ENCODE peak calls at places on chromosomes 13 and 19, in nine cellular contexts. B is psoas muscle, G is colonic mucosa, Z is thyroid gland, F is A549, U is RWPE1, T is adrenal gland, J is body of pancreas, V is endodermal cell. N is an unnamed sample.

GRCh38 chr13:97266328-97266727 is 44.2 kb downstream of the MBNL2 start:
- DNase-seq in B (no peak), G (no peak), Z (peak; percentile 82), F (no peak), U (no peak), T (no peak), J (no peak), V (peak; percentile 76), N (no peak)

GRCh38 chr13:51814825-51815650 is 11.1 kb upstream of the DHRS12 start:
- DNase-seq in B (peak; percentile 68), G (peak; percentile 79), Z (peak; percentile 65), F (peak; percentile 60), U (peak; percentile 73), T (peak; percentile 65), J (peak; percentile 83), V (peak; percentile 93), N (no peak)

GRCh38 chr19:28292822-28293500 is 920.0 kb downstream of the UQCRFS1 start:
- DNase-seq in B (no peak), G (no peak), Z (no peak), F (no peak), U (no peak), T (no peak), J (no peak), V (peak; percentile 87), N (no peak)

GRCh38 chr19:51462276-51462675 is 4.0 kb upstream of the SIGLEC8 start:
- DNase-seq in B (no peak), G (no peak), Z (no peak), F (no peak), U (no peak), T (no peak), J (no peak), V (no peak), N (no peak)

GRCh38 chr19:13078897-13079541 is 23.6 kb downstream of the LYL1 start:
- DNase-seq in B (no peak), G (peak; percentile 72), Z (peak; percentile 65), F (no peak), U (no peak), T (no peak), J (no peak), V (peak; percentile 51), N (no peak)

GRCh38 chr19:57841364-57841763 is 8.3 kb upstream of the ZNF587 start:
- DNase-seq in B (no peak), G (no peak), Z (no peak), F (no peak), U (no peak), T (no peak), J (no peak), V (peak; percentile 51), N (no peak)

GRCh38 chr19:29521291-29522075 is 4.3 kb upstream of the VSTM2B start:
- DNase-seq in B (no peak), G (no peak), Z (no peak), F (no peak), U (no peak), T (no peak), J (no peak), V (no peak), N (no peak)

GRCh38 chr19:41295506-41295905 is 14.5 kb upstream of the CCDC97 start:
- DNase-seq in B (no peak), G (no peak), Z (no peak), F (no peak), U (no peak), T (no peak), J (no peak), V (no peak), N (no peak)

GRCh38 chr13:109345433-109345941 is 440.9 kb downstream of the IRS2 start:
- DNase-seq in B (no peak), G (no peak), Z (no peak), F (no peak), U (peak; percentile 4), T (no peak), J (no peak), V (no peak), N (no peak)

GRCh38 chr13:73440296-73440895 is 381.6 kb downstream of the KLF5 start:
- DNase-seq in B (no peak), G (peak; percentile 41), Z (no peak), F (no peak), U (no peak), T (no peak), J (no peak), V (no peak), N (no peak)

GRCh38 chr13:51066091-51066831 is 44.8 kb downstream of the C13orf42 start:
- DNase-seq in B (no peak), G (no peak), Z (no peak), F (no peak), U (no peak), T (peak; percentile 44), J (no peak), V (peak; percentile 45), N (no peak)

GRCh38 chr19:42422576-42423461 is 4.4 kb downstream of the LIPE start:
- DNase-seq in B (peak; percentile 70), G (peak; percentile 44), Z (no peak), F (no peak), U (peak; percentile 61), T (peak; percentile 58), J (no peak), V (peak; percentile 74), N (no peak)

GRCh38 chr19:46970815-46971214 is 48.8 kb upstream of the NPAS1 start:
- DNase-seq in B (peak; percentile 86), G (no peak), Z (no peak), F (no peak), U (no peak), T (no peak), J (no peak), V (no peak), N (no peak)

GRCh38 chr13:37289212-37289935 is 183.9 kb upstream of the CSNK1A1L start:
- DNase-seq in B (no peak), G (no peak), Z (no peak), F (no peak), U (no peak), T (no peak), J (no peak), V (no peak), N (no peak)

GRCh38 chr19:31548941-31549340 is 199.7 kb upstream of the TSHZ3 start:
- DNase-seq in B (no peak), G (no peak), Z (peak; percentile 62), F (no peak), U (no peak), T (peak; percentile 24), J (peak; percentile 14), V (peak; percentile 72), N (no peak)

GRCh38 chr13:30421093-30422055 is 919 bp upstream of the UBE2L5 start:
- DNase-seq in B (peak; percentile 94), G (peak; percentile 78), Z (peak; percentile 84), F (peak; percentile 36), U (peak; percentile 71), T (peak; percentile 82), J (peak; percentile 87), V (peak; percentile 87), N (peak; percentile 97)

GRCh38 chr13:73656863-73657262 is 477.3 kb downstream of the KLF12 start:
- DNase-seq in B (no peak), G (no peak), Z (no peak), F (no peak), U (peak; percentile 26), T (no peak), J (no peak), V (no peak), N (no peak)

GRCh38 chr13:27665333-27665732 is 43.6 kb downstream of the POLR1D start:
- DNase-seq in B (no peak), G (no peak), Z (no peak), F (no peak), U (peak; percentile 8), T (no peak), J (no peak), V (no peak), N (no peak)

GRCh38 chr19:18539372-18539771 is 4.0 kb downstream of the FKBP8 start:
- DNase-seq in B (no peak), G (no peak), Z (no peak), F (no peak), U (no peak), T (no peak), J (no peak), V (no peak), N (no peak)
- H3K27ac ChIP-seq in B (no peak overlapping the region), G (no peak overlapping the region), Z (no peak overlapping the region), F (no peak overlapping the region), U (peak overlapping the region; percentile 15), T (no peak overlapping the region), J (no peak overlapping the region), V (no peak overlapping the region), N (no peak overlapping the region)

DNA sequence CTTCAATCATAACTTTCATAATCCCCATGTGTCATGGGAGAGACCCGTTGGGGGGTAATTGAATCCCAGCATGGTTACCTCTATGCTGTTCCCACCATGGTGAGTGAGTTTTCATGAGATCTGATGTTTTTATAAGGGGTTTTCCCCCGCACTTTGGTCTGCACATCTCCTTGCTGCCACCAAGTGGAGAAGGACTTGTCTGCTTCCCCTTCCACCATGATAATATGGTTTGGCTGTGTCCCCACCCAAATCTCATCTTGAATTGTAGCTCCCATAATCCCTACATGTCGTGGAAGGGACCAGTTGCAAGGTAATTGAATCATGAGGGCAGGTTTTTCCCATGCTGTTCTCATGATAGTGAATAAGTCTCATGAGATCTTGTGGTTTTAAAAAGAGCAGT is 524.9 kb downstream of the SLITRK5 start:
- DNase-seq in B (no peak), G (no peak), Z (no peak), F (no peak), U (no peak), T (no peak), J (no peak), V (no peak), N (no peak)
- TF ChIP-seq CTCF in B (no peak), G (no peak), Z (no peak), F (no peak), U (no peak), T (no peak), J (no peak), V (peak; percentile 47), N (no peak)

DNA sequence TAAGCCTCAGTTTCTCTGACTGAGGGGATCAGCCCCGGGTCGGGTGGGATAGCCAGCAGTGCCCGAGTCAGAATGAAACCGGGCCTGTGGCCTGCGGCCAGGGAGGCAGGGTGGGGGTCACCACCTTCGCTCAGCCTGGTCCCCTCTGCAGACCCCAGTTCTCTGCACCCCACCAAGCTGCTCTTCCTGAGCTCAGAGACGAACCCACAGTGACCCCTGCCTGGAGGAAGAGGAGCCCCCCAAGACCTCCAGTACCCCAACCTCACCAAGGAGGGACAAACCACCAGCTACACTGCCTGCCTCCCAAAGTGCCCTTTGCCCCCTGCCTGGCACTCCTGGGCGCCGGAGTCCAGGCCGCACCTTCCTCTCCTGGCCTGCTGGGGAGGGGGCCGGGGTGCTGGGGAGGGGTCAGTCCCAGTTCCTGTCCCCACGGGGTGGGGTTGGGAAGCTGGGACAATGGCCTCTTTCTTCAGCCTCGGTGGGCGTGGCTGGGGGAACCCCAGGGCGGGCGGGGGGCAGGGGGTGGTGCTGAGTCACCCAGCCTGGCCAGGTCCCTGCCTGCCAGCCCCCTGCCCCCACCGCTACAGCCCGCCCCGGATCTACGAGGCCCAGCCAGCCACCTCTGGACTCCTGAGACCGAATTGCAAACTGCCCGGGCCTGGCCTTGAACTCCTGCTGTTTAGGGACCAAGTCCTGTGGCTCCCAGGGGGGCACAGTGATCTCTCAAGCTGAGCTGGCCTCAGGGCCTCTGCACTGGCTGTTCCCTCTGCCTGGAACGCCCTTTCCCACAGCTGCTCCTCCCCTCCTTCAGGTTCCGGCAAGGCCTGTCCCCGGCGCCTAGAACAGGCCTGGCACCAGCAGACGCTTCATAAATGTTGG is 14.3 kb downstream of the ZBTB7A start:
- DNase-seq in B (no peak), G (peak; percentile 90), Z (no peak), F (no peak), U (peak; percentile 85), T (peak; percentile 92), J (peak; percentile 76), V (no peak), N (peak; percentile 69)
- H3K27ac ChIP-seq in B (peak overlapping the region; percentile 69), G (peak overlapping the region; percentile 91), Z (peak overlapping the region; percentile 36), F (peak overlapping the region; percentile 92), U (peak overlapping the region; percentile 98), T (peak overlapping the region; percentile 81), J (peak overlapping the region; percentile 79), V (no peak overlapping the region), N (peak overlapping the region; percentile 33)

GRCh38 chr19:38224014-38224862 is at the start of gene DPF1:
- DNase-seq in B (no peak), G (no peak), Z (no peak), F (peak; percentile 100), U (peak; percentile 90), T (no peak), J (peak; percentile 53), V (peak; percentile 96), N (no peak)
- TF ChIP-seq CTCF in B (no peak), G (no peak), Z (no peak), F (peak; percentile 42), U (peak; percentile 25), T (no peak), J (no peak), V (peak; percentile 61), N (no peak)

N was measured in tibial artery.